ENCODE peak calls at places on chromosomes 6 and 20, in nine cellular contexts. H is activated naive CD4-positive, alpha-beta T cell treated with anti-CD3 and anti-CD28 coated beads for 36 hours; Z is CD4-positive, alpha-beta T cell; K is sciatic nerve; P is foreskin fibroblast; Y is NCI-H1436; I is endodermal cell; D is tibial artery; G is Caco-2. A is an unnamed sample.

GRCh38 chr6:123715243-123715863 is 78.6 kb upstream of the TRDN start:
- DNase-seq in K (no peak), D (no peak), Z (no peak), I (peak; percentile 54), P (no peak), Y (peak; percentile 7), G (no peak), H (no peak), A (no peak)

GRCh38 chr20:46011631-46012482 is 3.1 kb downstream of the MMP9 start:
- DNase-seq in H (peak; percentile 76), K (peak; percentile 73), Z (no peak), D (no peak), I (peak; percentile 95), P (peak; percentile 29), Y (no peak), G (peak; percentile 80), A (no peak)

GRCh38 chr20:4829494-4830211 is 107.9 kb downstream of the PRND start:
- DNase-seq in G (peak; percentile 27), Z (no peak), P (no peak), K (no peak), H (no peak), D (peak; percentile 56), I (no peak), Y (no peak), A (no peak)

GRCh38 chr6:40626886-40627285 is 39.7 kb upstream of the LRFN2 start:
- DNase-seq in P (no peak), G (no peak), Z (no peak), H (no peak), K (no peak), Y (no peak), D (no peak), I (no peak), A (no peak)

GRCh38 chr6:132130530-132131298 is 179.5 kb upstream of the CCN2 start:
- DNase-seq in D (peak; percentile 77), Z (no peak), H (no peak), I (no peak), P (peak; percentile 38), K (no peak), G (no peak), Y (no peak), A (no peak)

GRCh38 chr20:17536944-17537444 is 5.8 kb upstream of the BFSP1 start:
- DNase-seq in Y (peak; percentile 73), I (peak; percentile 94), P (peak; percentile 88), D (peak; percentile 77), H (peak; percentile 78), K (peak; percentile 77), Z (peak; percentile 43), G (peak; percentile 87), A (peak; percentile 89)

GRCh38 chr6:145055567-145055966 is 679.8 kb downstream of the EPM2A start:
- DNase-seq in Z (no peak), H (no peak), Y (peak; percentile 2), I (no peak), K (no peak), P (no peak), G (no peak), D (no peak), A (no peak)

GRCh38 chr20:62766071-62766450 is 30.2 kb upstream of the MRGBP start:
- DNase-seq in K (no peak), Y (no peak), D (no peak), G (no peak), Z (no peak), H (no peak), I (no peak), P (no peak), A (no peak)

GRCh38 chr20:43388267-43389081 is 69.2 kb upstream of the SRSF6 start:
- DNase-seq in Z (no peak), D (peak; percentile 56), H (peak; percentile 9), G (no peak), K (no peak), P (peak; percentile 38), I (no peak), Y (no peak), A (no peak)

GRCh38 chr6:163347021-163347446 is 67.5 kb upstream of the QKI start:
- DNase-seq in G (no peak), K (no peak), Y (no peak), I (no peak), H (no peak), D (no peak), Z (no peak), P (no peak), A (no peak)

GRCh38 chr6:30643656-30644055 is 3.3 kb upstream of the C6orf136 start:
- DNase-seq in K (no peak), H (no peak), D (no peak), G (no peak), P (no peak), Z (no peak), Y (no peak), I (no peak), A (no peak)

GRCh38 chr6:112218563-112218962 is 35.8 kb downstream of the LAMA4 start:
- DNase-seq in I (peak; percentile 52), Z (no peak), Y (no peak), D (no peak), P (no peak), G (no peak), H (no peak), K (no peak), A (no peak)

GRCh38 chr6:105646391-105646867 is 243.5 kb upstream of the PREP start:
- DNase-seq in G (no peak), P (peak; percentile 29), K (no peak), I (no peak), D (no peak), Z (no peak), H (peak; percentile 35), Y (no peak), A (no peak)

GRCh38 chr6:132813173-132813856 is 1.1 kb upstream of the RPS12 start:
- DNase-seq in Z (peak; percentile 22), D (peak; percentile 45), K (peak; percentile 69), G (peak; percentile 46), H (peak; percentile 51), P (peak; percentile 77), I (peak; percentile 78), Y (peak; percentile 29), A (no peak)

GRCh38 chr6:156687875-156688549 is 89.2 kb upstream of the ARID1B start:
- DNase-seq in D (peak; percentile 23), H (peak; percentile 11), Y (peak; percentile 13), I (peak; percentile 74), Z (no peak), P (peak; percentile 59), K (no peak), G (peak; percentile 37), A (no peak)

GRCh38 chr20:48051810-48052491 is 266.7 kb upstream of the SULF2 start:
- DNase-seq in P (peak; percentile 63), G (no peak), D (no peak), I (no peak), K (no peak), Z (no peak), Y (peak; percentile 18), H (no peak), A (no peak)

GRCh38 chr6:89459501-89459900 is 26.5 kb downstream of the ANKRD6 start:
- DNase-seq in Y (no peak), I (no peak), K (no peak), Z (no peak), D (no peak), G (no peak), H (no peak), P (no peak), A (no peak)

GRCh38 chr6:163726037-163726695 is 311.6 kb downstream of the QKI start:
- DNase-seq in I (no peak), P (no peak), G (no peak), K (peak; percentile 42), D (no peak), H (no peak), Z (no peak), Y (no peak), A (no peak)

GRCh38 chr20:61417221-61417941 is 165.3 kb downstream of the CDH4 start:
- DNase-seq in I (no peak), Y (no peak), K (no peak), D (no peak), G (no peak), Z (no peak), P (no peak), H (no peak), A (no peak)

GRCh38 chr20:59441860-59442810 is 141.7 kb downstream of the EDN3 start:
- DNase-seq in K (no peak), G (no peak), P (no peak), Y (no peak), H (no peak), I (no peak), Z (no peak), D (no peak), A (no peak)

GRCh38 chr6:169529931-169530761 is 171.7 kb downstream of the WDR27 start:
- DNase-seq in Z (no peak), G (no peak), D (peak; percentile 47), H (peak; percentile 28), I (no peak), Y (no peak), K (no peak), P (peak; percentile 93), A (no peak)

GRCh38 chr6:170279977-170280688 is 10.7 kb downstream of the DLL1 start:
- DNase-seq in Y (peak; percentile 94), G (peak; percentile 82), Z (peak; percentile 39), H (peak; percentile 54), K (peak; percentile 82), I (peak; percentile 45), D (no peak), P (peak; percentile 46), A (peak; percentile 81)

GRCh38 chr6:15483060-15483459 is 179.8 kb downstream of the DTNBP1 start:
- DNase-seq in I (no peak), D (no peak), Y (no peak), P (peak; percentile 49), H (no peak), K (no peak), Z (no peak), G (no peak), A (no peak)

GRCh38 chr6:124131259-124131658 is 327.6 kb downstream of the NKAIN2 start:
- DNase-seq in D (no peak), P (peak; percentile 14), Y (no peak), K (no peak), G (no peak), I (no peak), Z (no peak), H (no peak), A (no peak)

GRCh38 chr6:37674161-37674560 is 23.5 kb downstream of the MDGA1 start:
- DNase-seq in D (no peak), G (no peak), I (no peak), H (no peak), P (no peak), Y (peak; percentile 77), K (no peak), Z (no peak), A (no peak)

GRCh38 chr20:33668791-33669155 is 2.0 kb downstream of the ACTL10 start:
- DNase-seq in P (no peak), D (no peak), Y (no peak), K (no peak), I (no peak), H (no peak), G (no peak), Z (no peak), A (no peak)

GRCh38 chr6:3918474-3918873 is 69.3 kb downstream of the FAM50B start:
- DNase-seq in Z (no peak), G (no peak), K (no peak), D (no peak), I (no peak), P (no peak), Y (no peak), H (no peak), A (peak; percentile 15)

GRCh38 chr6:19929312-19929711 is 92.1 kb downstream of the ID4 start:
- DNase-seq in H (no peak), I (no peak), D (no peak), P (no peak), K (no peak), Z (no peak), G (no peak), Y (no peak), A (no peak)

GRCh38 chr20:23062632-23063031 is 13.2 kb upstream of the THBD start:
- DNase-seq in Y (no peak), G (no peak), P (no peak), K (no peak), Z (no peak), I (no peak), D (no peak), H (no peak), A (no peak)

GRCh38 chr6:15449001-15449400 is 203.1 kb downstream of the JARID2 start:
- DNase-seq in H (no peak), Z (no peak), Y (no peak), K (no peak), D (no peak), I (no peak), P (no peak), G (no peak), A (no peak)

GRCh38 chr6:113050010-113050893 is 703.1 kb downstream of the RFPL4B start:
- DNase-seq in Z (no peak), P (peak; percentile 77), D (no peak), H (no peak), Y (no peak), I (no peak), G (no peak), K (no peak), A (no peak)

A was measured in osteocyte.